ENCODE peak calls at places on chromosomes 2 and 18, in four cellular contexts. F is fibroblast of lung, I is hepatocyte, P is neural progenitor cell. Z is an unnamed sample.

GRCh38 chr18:51197661-51198424 is at the start of gene MEX3C:
- DNase-seq in F (peak), I (peak), P (peak), Z (peak)

GRCh38 chr2:72920317-72921087 is 3.2 kb downstream of the EMX1 start:
- DNase-seq in F (peak), I (peak), P (peak), Z (no peak)

GRCh38 chr18:24734058-24734457 is 273.6 kb downstream of the HRH4 start:
- DNase-seq in F (no peak), I (peak), P (peak), Z (peak)

GRCh38 chr2:201900362-201900761 is 94.0 kb downstream of the CDK15 start:
- DNase-seq in F (peak), I (no peak), P (no peak), Z (peak)

GRCh38 chr2:38147333-38148121 is 71.6 kb upstream of the CYP1B1 start:
- DNase-seq in F (peak), I (no peak), P (no peak), Z (peak)

GRCh38 chr2:16068233-16068940 is 128.0 kb downstream of the MYCN start:
- DNase-seq in F (no peak), I (peak), P (no peak), Z (no peak)

GRCh38 chr18:58257461-58257860 is 213.4 kb downstream of the NEDD4L start:
- DNase-seq in F (peak), I (no peak), P (no peak), Z (peak)

GRCh38 chr2:102806250-102806837 is 44.5 kb downstream of the TMEM182 start:
- DNase-seq in F (peak), I (peak), P (peak), Z (peak)

GRCh38 chr2:219249203-219249980 is 3.7 kb upstream of the TUBA4B start:
- DNase-seq in F (peak), I (peak), P (no peak), Z (peak)

GRCh38 chr18:35112696-35113095 is 71.5 kb downstream of the MAPRE2 start:
- DNase-seq in F (no peak), I (no peak), P (no peak), Z (no peak)

GRCh38 chr2:44168684-44169154 is at the start of gene PPM1B:
- DNase-seq in F (no peak), I (peak), P (no peak), Z (peak)

GRCh38 chr18:56962322-56962721 is 184.6 kb upstream of the BOD1L2 start:
- DNase-seq in F (no peak), I (no peak), P (no peak), Z (no peak)

GRCh38 chr2:46707909-46708308 is 207.7 kb downstream of the MCFD2 start:
- DNase-seq in F (no peak), I (no peak), P (no peak), Z (no peak)

GRCh38 chr2:222708274-222708710 is 36.8 kb downstream of the MOGAT1 start:
- DNase-seq in F (peak), I (peak), P (peak), Z (peak)
- H2AFZ ChIP-seq in F (no peak), I (no peak), P (no peak), Z (peak)

GRCh38 chr2:237379636-237380035 is 34.3 kb downstream of the COL6A3 start:
- DNase-seq in F (no peak), I (no peak), P (no peak), Z (no peak)
- TF ChIP-seq EZH2 in F (no peak), I (no peak), P (no peak), Z (no peak)

GRCh38 chr2:30310411-30310810 is 79.1 kb downstream of the LBH start:
- DNase-seq in F (no peak), I (no peak), P (no peak), Z (no peak)
- H2AFZ ChIP-seq in F (no peak), I (no peak), P (no peak), Z (no peak)

DNA sequence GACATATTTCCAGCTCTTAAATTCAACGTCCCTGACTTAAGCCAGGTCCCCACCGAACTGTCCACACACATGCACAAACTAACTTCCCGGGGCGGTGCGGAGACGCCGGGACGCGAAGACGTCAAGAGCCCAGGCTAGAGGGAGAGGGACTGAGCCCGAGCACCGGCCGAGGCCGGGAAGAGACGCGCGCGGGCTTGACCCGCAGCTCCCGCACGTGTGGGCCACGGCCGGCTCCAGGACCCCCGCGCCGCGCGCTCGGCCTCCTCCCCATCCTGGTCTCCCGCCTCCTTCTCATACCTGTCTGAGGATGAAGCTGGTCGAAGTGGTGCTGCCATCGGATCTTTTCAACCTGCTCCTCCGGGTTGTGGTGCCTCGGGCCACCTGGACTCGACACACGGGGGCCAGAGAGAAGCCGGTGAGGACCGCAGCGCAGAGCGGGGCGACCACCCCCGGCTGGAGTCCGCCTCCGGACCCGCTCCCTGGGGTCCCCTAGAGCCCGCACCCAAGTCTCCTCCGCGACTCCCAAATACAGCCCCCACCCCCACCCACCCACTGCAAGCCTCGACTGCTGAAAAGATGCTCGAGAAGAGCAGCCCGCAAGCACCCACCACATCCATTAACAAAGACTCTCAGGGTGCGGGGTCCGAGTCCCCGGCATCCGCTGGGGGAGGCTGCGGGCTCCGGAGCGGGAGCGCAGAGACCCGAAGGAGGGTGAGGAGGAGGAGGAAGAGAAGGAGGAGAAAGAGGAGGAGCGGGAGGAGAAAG is 629 bp downstream of the CACNB4 start:
- DNase-seq in F (no peak), I (peak), P (peak), Z (peak)
- TF ChIP-seq EZH2 in F (no peak), I (no peak), P (peak), Z (peak)

GRCh38 chr2:74471332-74472065 is 981 bp downstream of the MRPL53 start:
- DNase-seq in F (no peak), I (no peak), P (no peak), Z (no peak)
- H2AFZ ChIP-seq in F (peak), I (peak), P (no peak), Z (peak)

DNA sequence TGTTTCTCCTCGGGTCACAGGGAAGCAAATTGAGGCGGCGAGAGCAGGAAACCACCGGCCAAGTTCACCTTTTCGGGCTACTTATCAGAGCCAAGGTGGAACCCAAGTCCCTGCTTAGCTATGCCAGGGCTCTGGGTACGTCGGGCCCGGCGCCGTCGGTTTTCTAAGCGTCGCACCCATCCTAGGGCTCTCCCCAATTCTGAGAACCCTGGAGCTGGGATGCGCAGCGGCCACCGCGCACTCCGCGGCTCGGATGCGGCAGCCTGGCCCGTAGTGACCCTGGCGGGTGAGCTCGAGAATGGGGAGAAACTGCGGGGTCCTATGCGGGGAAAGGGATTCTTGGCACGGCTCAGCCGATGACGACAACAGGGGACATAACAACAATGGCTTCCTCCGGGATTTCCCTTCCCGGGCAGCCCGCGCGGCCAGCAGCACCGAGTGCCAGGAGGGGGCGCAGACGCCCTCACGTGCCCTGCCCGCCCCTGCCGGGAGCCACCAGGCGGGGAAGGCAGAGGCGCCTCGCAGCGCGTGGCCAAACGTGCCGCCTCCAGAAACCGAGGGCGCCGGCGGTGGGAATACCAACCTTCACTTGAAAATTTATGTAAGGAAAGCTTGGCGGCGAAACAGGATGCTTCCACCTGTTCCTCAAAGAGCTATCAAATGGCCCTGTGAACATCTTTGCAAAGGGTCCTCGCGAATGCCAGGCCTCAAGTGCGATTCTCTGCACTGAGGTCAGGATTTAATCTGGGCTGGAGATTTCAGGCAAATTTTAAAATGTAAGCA is 2.1 kb upstream of the SLC30A3 start:
- DNase-seq in F (peak), I (peak), P (peak), Z (peak)
- TF ChIP-seq EZH2 in F (no peak), I (peak), P (peak), Z (no peak)

GRCh38 chr2:3739313-3739712 is 35.9 kb downstream of the DCDC2C start:
- DNase-seq in F (no peak), I (no peak), P (no peak), Z (no peak)
- H2AFZ ChIP-seq in F (no peak), I (no peak), P (no peak), Z (no peak)